ENCODE peak calls at places on chromosomes 7 and 10, in four cellular contexts. U is K562, P is GM12878, J is HepG2. D is an unnamed sample.

GRCh38 chr7:45920543-45921380 is at the start of gene IGFBP3:
- DNase-seq in U (no peak), J (no peak), P (no peak), D (peak)

GRCh38 chr10:101050206-101051069 is 11.4 kb upstream of the KAZALD1 start:
- DNase-seq in P (no peak), J (peak), U (peak), D (peak)

GRCh38 chr10:22010973-22011408 is 7.5 kb upstream of the DNAJC1 start:
- DNase-seq in J (no peak), P (no peak), U (no peak), D (no peak)

GRCh38 chr10:61140765-61141392 is 196.9 kb upstream of the RHOBTB1 start:
- DNase-seq in J (peak), U (peak), P (no peak), D (peak)

GRCh38 chr10:1668347-1668746 is 69.0 kb downstream of the ADARB2 start:
- DNase-seq in J (no peak), P (peak), U (no peak), D (no peak)

GRCh38 chr10:97230146-97230545 is 44.4 kb upstream of the SLIT1 start:
- DNase-seq in J (no peak), U (peak), P (no peak), D (no peak)

GRCh38 chr7:14596421-14596820 is 306.1 kb downstream of the DGKB start:
- DNase-seq in P (no peak), J (no peak), U (no peak), D (no peak)

GRCh38 chr7:148264933-148265557 is 325.5 kb upstream of the C7orf33 start:
- DNase-seq in P (no peak), U (no peak), J (peak), D (peak)

GRCh38 chr7:1926908-1927306 is 256.8 kb downstream of the ELFN1 start:
- DNase-seq in P (no peak), U (no peak), J (no peak), D (no peak)

GRCh38 chr10:133068741-133069525 is 18.8 kb upstream of the ADGRA1 start:
- DNase-seq in P (no peak), J (no peak), U (no peak), D (no peak)

GRCh38 chr10:133068111-133068740 is 19.5 kb upstream of the ADGRA1 start:
- DNase-seq in P (no peak), J (no peak), U (no peak), D (no peak)

GRCh38 chr10:133070402-133070801 is 17.3 kb upstream of the ADGRA1 start:
- DNase-seq in U (no peak), J (no peak), P (no peak), D (no peak)

GRCh38 chr10:133070810-133071209 is 16.9 kb upstream of the ADGRA1 start:
- DNase-seq in U (no peak), J (no peak), P (no peak), D (no peak)

DNA sequence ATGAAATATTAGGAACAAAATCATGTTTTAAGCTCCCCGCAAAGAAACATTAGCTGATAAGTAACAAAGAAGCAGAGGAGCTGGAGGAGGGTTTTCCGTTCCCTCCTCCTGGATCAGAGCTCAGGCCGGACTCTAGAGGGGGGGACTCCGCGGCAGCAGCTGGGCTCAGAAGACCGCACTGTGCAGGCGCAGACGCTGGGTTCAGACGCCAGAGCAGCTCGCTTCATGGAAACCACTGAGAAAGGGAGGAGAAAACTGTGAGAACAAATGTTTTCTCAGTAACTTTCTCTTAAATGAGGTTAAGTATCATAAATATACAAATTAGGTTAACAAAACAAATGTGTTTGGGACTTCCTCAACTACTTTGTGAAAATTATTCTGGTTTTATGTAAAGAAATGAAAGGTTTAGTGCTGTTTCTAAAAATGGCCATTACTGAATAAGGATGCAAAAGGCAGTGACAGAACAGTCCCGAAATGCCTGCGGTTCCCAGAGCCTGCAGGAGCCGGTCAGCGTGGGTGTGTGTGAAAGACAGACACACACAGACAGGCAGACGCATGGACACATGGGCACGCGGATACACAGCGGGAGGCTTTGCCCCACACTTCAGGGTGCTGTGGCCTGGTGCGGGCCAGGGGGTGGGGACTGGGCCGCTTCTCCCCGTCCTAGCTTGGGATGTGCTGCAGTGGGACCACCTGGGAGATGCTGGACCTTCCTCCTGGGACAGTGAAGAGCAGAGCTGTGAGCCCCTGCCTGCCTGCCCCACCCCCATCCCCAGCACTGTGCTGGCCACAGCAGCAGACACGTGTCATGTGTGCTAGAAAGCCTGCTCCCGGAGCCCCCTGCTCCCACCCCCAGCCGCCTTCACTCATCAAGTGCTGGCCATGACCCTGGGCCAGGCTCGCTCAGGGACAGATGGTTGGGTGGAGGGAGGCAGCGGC is 20.3 kb upstream of the ADGRA1 start:
- DNase-seq in J (no peak), U (no peak), P (no peak), D (no peak)
- TF ChIP-seq CHD4 in J (no peak), U (no peak), P (no peak), D (no peak)

GRCh38 chr10:13776861-13777301 is 190.1 kb downstream of the PRPF18 start:
- DNase-seq in U (no peak), P (no peak), J (no peak), D (no peak)
- TF ChIP-seq USF2 in U (no peak), P (no peak), J (no peak), D (no peak)

GRCh38 chr7:123675092-123675473 is 19.4 kb downstream of the LMOD2 start:
- DNase-seq in P (no peak), U (no peak), J (no peak), D (no peak)
- TF ChIP-seq CEBPB in P (no peak), U (no peak), J (no peak), D (no peak)

DNA sequence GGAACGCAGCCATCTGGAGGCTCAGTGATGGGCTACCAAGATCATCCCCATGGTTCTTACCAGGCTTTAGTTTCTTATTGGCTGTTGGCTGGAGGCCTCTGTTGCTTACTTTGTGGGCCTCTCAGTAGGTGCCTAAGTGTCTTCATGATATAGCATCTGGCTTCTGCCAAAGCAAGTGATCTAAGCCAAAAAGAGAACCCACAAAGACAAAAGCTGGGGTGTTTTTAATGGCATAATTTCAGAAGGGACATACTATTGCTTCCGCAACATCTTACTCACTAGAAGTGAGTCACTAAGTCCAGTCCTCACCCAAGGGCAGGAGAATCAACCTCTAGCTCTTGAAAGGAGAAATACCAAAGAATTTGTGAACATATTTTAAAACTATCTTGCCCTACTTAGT is 132.0 kb upstream of the MDFIC start:
- DNase-seq in J (no peak), U (no peak), P (no peak), D (no peak)
- TF ChIP-seq CHD4 in J (no peak), U (no peak), P (no peak), D (no peak)

D was measured in A549.